ENCODE peak calls at places on chromosomes 13 and 19, in six cellular contexts. H is non-pigmented ciliary epithelial cell; Y is lower leg skin; P is CD4-positive, CD25-positive, alpha-beta regulatory T cell; S is mesenteric fat pad; U is GM12891. N is an unnamed sample.

GRCh38 chr19:42175952-42176648 is 41.4 kb downstream of the DEDD2 start:
- DNase-seq in H (no peak), U (no peak), S (no peak), P (no peak), Y (no peak), N (no peak)

GRCh38 chr13:104408733-104409132 is 1342.5 kb upstream of the SLC10A2 start:
- DNase-seq in S (no peak), H (peak), U (no peak), Y (no peak), P (no peak), N (no peak)

GRCh38 chr19:42261763-42262162 is 6.8 kb upstream of the ERF start:
- DNase-seq in P (no peak), U (no peak), Y (no peak), S (no peak), H (no peak), N (no peak)

GRCh38 chr13:56332671-56333070 is 808.0 kb upstream of the PRR20A start:
- DNase-seq in P (no peak), H (no peak), S (no peak), U (no peak), Y (no peak), N (no peak)

GRCh38 chr13:37338721-37339120 is 233.3 kb upstream of the CSNK1A1L start:
- DNase-seq in U (no peak), S (no peak), P (no peak), Y (no peak), H (no peak), N (no peak)

GRCh38 chr19:799076-799881 is 2.0 kb downstream of the PTBP1 start:
- DNase-seq in S (no peak), U (no peak), Y (no peak), P (no peak), H (no peak), N (no peak)

GRCh38 chr19:12774588-12775555 is at the start of gene HOOK2:
- DNase-seq in Y (peak), U (no peak), S (peak), H (no peak), P (peak), N (peak)

GRCh38 chr19:44893704-44894103 is 2.6 kb downstream of the TOMM40 start:
- DNase-seq in Y (no peak), H (no peak), U (no peak), S (no peak), P (no peak), N (no peak)

N was measured in coronary artery.